ENCODE peak calls at places on chromosomes 3 and 15, in six cellular contexts. Y is heart right ventricle, W is colonic mucosa, I is sigmoid colon, O is cardiac muscle cell, N is HCT116. B is an unnamed sample.

GRCh38 chr3:4983739-4984510 is 4.7 kb downstream of the BHLHE40 start:
- DNase-seq in Y (peak; percentile 55), W (peak; percentile 72), I (no peak), O (peak; percentile 66), N (peak; percentile 73), B (peak; percentile 72)

GRCh38 chr15:59968314-59968713 is 35.8 kb upstream of the FOXB1 start:
- DNase-seq in Y (no peak), W (no peak), I (no peak), O (no peak), N (no peak), B (no peak)

GRCh38 chr3:133476971-133477375 is 77.1 kb downstream of the BFSP2 start:
- DNase-seq in Y (no peak), W (peak; percentile 53), I (no peak), O (no peak), N (no peak), B (no peak)

GRCh38 chr15:30043211-30043655 is 39.5 kb upstream of the GOLGA8J start:
- DNase-seq in Y (no peak), W (no peak), I (no peak), O (peak; percentile 32), N (no peak), B (peak; percentile 44)

GRCh38 chr15:41773729-41774061 is 589 bp upstream of the MAPKBP1 start:
- DNase-seq in Y (no peak), W (no peak), I (no peak), O (no peak), N (no peak), B (no peak)

GRCh38 chr3:52028572-52028971 is 27.8 kb downstream of the DUSP7 start:
- DNase-seq in Y (peak; percentile 67), W (no peak), I (no peak), O (no peak), N (no peak), B (no peak)

GRCh38 chr3:377158-377561 is 180.6 kb downstream of the CHL1 start:
- DNase-seq in Y (no peak), W (no peak), I (no peak), O (peak; percentile 7), N (no peak), B (no peak)

GRCh38 chr15:63440756-63441155 is 59.1 kb upstream of the CA12 start:
- DNase-seq in Y (no peak), W (no peak), I (no peak), O (no peak), N (no peak), B (no peak)

GRCh38 chr3:46019707-46020106 is 7.6 kb downstream of the XCR1 start:
- DNase-seq in Y (no peak), W (no peak), I (no peak), O (no peak), N (no peak), B (no peak)

GRCh38 chr3:116059421-116060096 is 385.7 kb downstream of the LSAMP start:
- DNase-seq in Y (no peak), W (no peak), I (no peak), O (peak; percentile 29), N (peak; percentile 82), B (peak; percentile 90)

GRCh38 chr3:99700637-99701268 is 62.4 kb downstream of the COL8A1 start:
- DNase-seq in Y (no peak), W (no peak), I (no peak), O (peak; percentile 63), N (no peak), B (no peak)

GRCh38 chr15:62119224-62119925 is 45.7 kb downstream of the C2CD4B start:
- DNase-seq in Y (peak; percentile 29), W (no peak), I (no peak), O (peak; percentile 95), N (peak; percentile 44), B (peak; percentile 52)

GRCh38 chr15:48427960-48428547 is 96.8 kb downstream of the DUT start:
- DNase-seq in Y (no peak), W (no peak), I (no peak), O (peak; percentile 30), N (no peak), B (no peak)

GRCh38 chr15:90106522-90107117 is 4.4 kb upstream of the IDH2 start:
- DNase-seq in Y (peak; percentile 80), W (peak; percentile 50), I (peak; percentile 80), O (peak; percentile 54), N (no peak), B (peak; percentile 71)

GRCh38 chr3:81920805-81921204 is 159.4 kb upstream of the GBE1 start:
- DNase-seq in Y (no peak), W (no peak), I (no peak), O (peak; percentile 71), N (no peak), B (no peak)

GRCh38 chr3:131053021-131053420 is 26.3 kb downstream of the NEK11 start:
- DNase-seq in Y (no peak), W (no peak), I (no peak), O (peak; percentile 55), N (no peak), B (no peak)

GRCh38 chr3:79297242-79297641 is 470.6 kb downstream of the ROBO1 start:
- DNase-seq in Y (no peak), W (no peak), I (no peak), O (peak; percentile 78), N (no peak), B (peak; percentile 26)

GRCh38 chr3:156605686-156606605 is 51.0 kb upstream of the SSR3 start:
- DNase-seq in Y (peak; percentile 42), W (peak; percentile 25), I (peak; percentile 71), O (peak; percentile 82), N (no peak), B (peak; percentile 84)

GRCh38 chr3:141076821-141077571 is 25.8 kb downstream of the SPSB4 start:
- DNase-seq in Y (peak; percentile 55), W (peak; percentile 38), I (peak; percentile 76), O (peak; percentile 48), N (no peak), B (peak; percentile 76)

GRCh38 chr15:44545934-44546802 is 9.2 kb downstream of the EIF3J start:
- DNase-seq in Y (peak; percentile 18), W (no peak), I (no peak), O (no peak), N (no peak), B (no peak)

GRCh38 chr3:144187531-144188230 is 216.1 kb downstream of the DIPK2A start:
- DNase-seq in Y (no peak), W (no peak), I (no peak), O (peak; percentile 47), N (no peak), B (no peak)

GRCh38 chr15:96119734-96120133 is 210.8 kb upstream of the NR2F2 start:
- DNase-seq in Y (no peak), W (no peak), I (no peak), O (no peak), N (no peak), B (peak; percentile 53)

GRCh38 chr3:87397210-87397609 is 120.8 kb upstream of the POU1F1 start:
- DNase-seq in Y (no peak), W (no peak), I (no peak), O (no peak), N (no peak), B (no peak)

GRCh38 chr15:69392352-69392751 is 21.8 kb upstream of the KIF23 start:
- DNase-seq in Y (no peak), W (no peak), I (no peak), O (no peak), N (no peak), B (no peak)

GRCh38 chr3:10867384-10867783 is 51.4 kb downstream of the SLC6A11 start:
- DNase-seq in Y (no peak), W (no peak), I (no peak), O (peak; percentile 28), N (no peak), B (no peak)

GRCh38 chr3:184604039-184604955 is 42.7 kb downstream of the EPHB3 start:
- DNase-seq in Y (no peak), W (no peak), I (peak; percentile 69), O (peak; percentile 24), N (no peak), B (no peak)
- H3K4me3 ChIP-seq in Y (peak overlapping the region; percentile 57), W (peak overlapping the region; percentile 47), I (peak overlapping the region; percentile 8), O (peak overlapping the region; percentile 22), N (no peak overlapping the region), B (no peak overlapping the region)

DNA sequence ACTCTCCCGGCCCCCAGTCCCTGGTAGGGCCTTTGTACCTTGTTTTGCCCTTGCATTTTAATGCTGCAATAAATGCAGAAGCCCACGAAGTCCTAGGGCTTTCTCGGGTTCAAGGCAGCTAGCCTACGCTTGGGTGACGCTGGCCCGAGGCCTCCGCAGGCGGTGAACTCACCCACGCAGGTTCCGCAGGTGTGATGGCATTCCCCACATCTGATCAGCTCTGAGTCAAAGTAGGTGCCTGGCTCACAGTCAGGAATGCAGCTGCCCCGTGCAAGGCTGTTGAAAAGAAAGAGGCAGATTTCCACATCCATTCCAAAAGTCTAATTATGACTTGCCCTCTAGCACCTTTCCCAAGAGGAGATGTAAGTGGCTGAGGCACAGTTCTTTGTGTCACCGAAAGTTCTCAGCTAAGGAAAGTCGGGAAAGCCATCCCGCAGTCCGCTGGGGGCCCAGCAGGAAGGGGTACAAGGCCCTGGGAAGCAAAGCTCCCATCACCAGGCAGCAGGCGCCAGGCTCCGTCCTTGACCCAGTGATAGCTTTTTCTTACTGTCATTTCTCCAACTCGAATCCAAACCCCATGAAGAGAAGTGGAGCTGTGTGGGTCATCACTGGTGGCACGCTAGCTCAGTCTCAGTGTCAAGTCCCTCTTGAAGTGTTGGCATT is 23.2 kb upstream of the SNRPA1 start:
- DNase-seq in Y (no peak), W (no peak), I (no peak), O (no peak), N (no peak), B (no peak)
- H3K27me3 ChIP-seq in Y (no peaks in the 10 kb centered on the region), W (no peaks in the 10 kb centered on the region), I (peaks cover 27% of the 10 kb centered on the region), O (peaks cover 5% of the 10 kb centered on the region), N (no peaks in the 10 kb centered on the region), B (no peaks in the 10 kb centered on the region)

GRCh38 chr3:31653464-31653863 is 120.7 kb downstream of the STT3B start:
- DNase-seq in Y (no peak), W (no peak), I (no peak), O (no peak), N (no peak), B (no peak)

GRCh38 chr3:31654998-31655397 is 122.3 kb downstream of the STT3B start:
- DNase-seq in Y (no peak), W (no peak), I (no peak), O (no peak), N (no peak), B (no peak)

GRCh38 chr3:31648286-31648968 is 115.7 kb downstream of the STT3B start:
- DNase-seq in Y (no peak), W (no peak), I (no peak), O (no peak), N (no peak), B (no peak)

DNA sequence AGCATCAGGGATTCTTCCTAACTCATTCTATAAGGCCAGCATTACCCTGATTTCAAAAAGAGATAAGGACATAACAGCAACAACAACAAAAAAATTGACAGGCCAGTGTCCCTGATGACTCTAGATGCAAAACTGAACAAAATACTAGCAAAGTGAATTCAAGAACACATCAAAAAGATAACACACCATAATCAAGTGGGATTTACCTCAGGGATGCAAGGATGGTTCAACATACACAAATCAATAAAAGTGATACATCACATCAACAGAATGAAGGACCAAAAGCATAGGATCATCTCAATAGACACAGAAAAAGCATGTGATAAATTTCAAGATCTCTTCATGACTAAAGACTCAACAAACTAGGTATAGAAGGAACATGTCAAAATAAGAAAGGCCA is 119.6 kb downstream of the STT3B start:
- DNase-seq in Y (no peak), W (no peak), I (no peak), O (no peak), N (no peak), B (no peak)
- H3K9me3 ChIP-seq in Y (no peaks in the 10 kb centered on the region), W (no peaks in the 10 kb centered on the region), I (peaks cover 36% of the 10 kb centered on the region), O (no peaks in the 10 kb centered on the region), N (no peaks in the 10 kb centered on the region), B (peaks cover 16% of the 10 kb centered on the region)

DNA sequence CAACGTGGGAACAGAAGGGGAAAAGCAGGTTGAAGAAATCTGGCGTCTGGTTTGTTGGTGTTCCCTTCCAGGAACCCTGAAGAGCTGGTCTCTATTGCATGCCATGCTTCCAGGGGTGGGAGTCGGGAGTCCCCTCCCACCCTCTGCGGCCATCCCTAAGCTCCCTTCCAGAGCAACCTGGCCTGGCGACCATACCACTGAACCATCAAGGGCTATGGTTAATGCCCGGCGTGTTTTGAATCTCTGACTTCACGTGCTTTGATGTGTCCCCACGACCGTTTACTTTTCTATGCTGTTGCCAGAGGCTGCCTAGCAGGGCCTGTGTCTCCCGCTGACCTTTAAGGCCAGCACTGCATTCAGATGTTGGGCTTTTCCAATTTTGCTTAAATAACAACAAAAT is 696 bp upstream of the SNRK start:
- DNase-seq in Y (no peak), W (peak; percentile 21), I (no peak), O (no peak), N (no peak), B (no peak)
- H3K4me3 ChIP-seq in Y (peak overlapping the region; percentile 74), W (peak overlapping the region; percentile 55), I (no peak overlapping the region), O (peak overlapping the region; percentile 72), N (peak overlapping the region; percentile 59), B (peak overlapping the region; percentile 58)

B was measured in MG63.